ENCODE peak calls at places on chromosome 20, in six cellular contexts. B, C, K, X, Y and P are unnamed samples.

GRCh38 chr20:49037962-49038387 is 8.1 kb upstream of the CSE1L start:
- DNase-seq in C (no peak), X (no peak), B (no peak), Y (no peak), K (no peak), P (no peak)

GRCh38 chr20:50789968-50790650 is 4.8 kb upstream of the BCAS4 start:
- DNase-seq in K (no peak), Y (no peak), C (no peak), B (no peak), X (no peak), P (no peak)

GRCh38 chr20:44646023-44646640 is 5.4 kb downstream of the ADA start:
- DNase-seq in C (no peak), K (no peak), X (no peak), B (no peak), Y (no peak), P (no peak)

GRCh38 chr20:34390769-34391447 is 27.8 kb downstream of the ITCH start:
- DNase-seq in X (no peak), K (peak; percentile 39), Y (peak; percentile 96), B (peak; percentile 10), C (no peak), P (no peak)

GRCh38 chr20:22389836-22390542 is 194.4 kb downstream of the FOXA2 start:
- DNase-seq in C (no peak), K (no peak), B (no peak), Y (peak; percentile 89), X (no peak), P (no peak)

GRCh38 chr20:31572042-31572700 is 32.9 kb upstream of the ID1 start:
- DNase-seq in C (no peak), B (no peak), Y (no peak), K (no peak), X (no peak), P (no peak)

GRCh38 chr20:19850190-19850533 is 92.1 kb downstream of the RIN2 start:
- DNase-seq in K (no peak), B (no peak), Y (no peak), X (no peak), C (no peak), P (no peak)

GRCh38 chr20:5835234-5835845 is 85.1 kb downstream of the SHLD1 start:
- DNase-seq in Y (peak; percentile 54), K (peak; percentile 47), B (no peak), C (no peak), X (no peak), P (no peak)

GRCh38 chr20:23303325-23304102 is 47.1 kb upstream of the NXT1 start:
- DNase-seq in C (no peak), X (no peak), Y (no peak), K (no peak), B (no peak), P (no peak)

GRCh38 chr20:57451759-57452661 is 60.8 kb downstream of the RBM38 start:
- DNase-seq in K (no peak), B (no peak), X (no peak), C (no peak), Y (no peak), P (no peak)

GRCh38 chr20:23603321-23603720 is 2.4 kb downstream of the CST9 start:
- DNase-seq in X (no peak), B (no peak), C (no peak), Y (no peak), K (no peak), P (no peak)

GRCh38 chr20:63750807-63751470 is 11.4 kb downstream of the SLC2A4RG start:
- DNase-seq in C (no peak), K (no peak), Y (no peak), X (no peak), B (no peak), P (no peak)

GRCh38 chr20:23143098-23143497 is 57.0 kb upstream of the CD93 start:
- DNase-seq in Y (peak; percentile 66), X (no peak), B (peak; percentile 68), C (no peak), K (peak; percentile 56), P (no peak)

GRCh38 chr20:63854069-63854765 is 7.1 kb upstream of the ABHD16B start:
- DNase-seq in K (peak; percentile 44), Y (no peak), B (no peak), X (no peak), C (no peak), P (no peak)

GRCh38 chr20:20457392-20458126 is 89.7 kb downstream of the INSM1 start:
- DNase-seq in X (no peak), K (no peak), B (no peak), Y (no peak), C (no peak), P (no peak)

GRCh38 chr20:57167971-57168693 is 98.3 kb downstream of the BMP7 start:
- DNase-seq in X (no peak), C (no peak), Y (no peak), B (no peak), K (no peak), P (no peak)

GRCh38 chr20:58693226-58694006 is 816 bp downstream of the NPEPL1 start:
- DNase-seq in K (no peak), X (no peak), B (no peak), Y (peak; percentile 24), C (no peak), P (no peak)

GRCh38 chr20:6489361-6490154 is 277.9 kb upstream of the BMP2 start:
- DNase-seq in K (no peak), B (no peak), C (no peak), Y (peak; percentile 20), X (no peak), P (no peak)

GRCh38 chr20:17494201-17494600 is 37.0 kb downstream of the BFSP1 start:
- DNase-seq in B (no peak), K (no peak), Y (no peak), X (no peak), C (no peak), P (no peak)

GRCh38 chr20:22180244-22180643 is 404.1 kb downstream of the FOXA2 start:
- DNase-seq in K (no peak), X (no peak), B (no peak), Y (peak; percentile 8), C (no peak), P (no peak)

GRCh38 chr20:64099086-64099786 is 8.1 kb downstream of the NPBWR2 start:
- DNase-seq in K (no peak), X (no peak), Y (no peak), C (no peak), B (no peak), P (no peak)

GRCh38 chr20:63005862-63006564 is 751 bp downstream of the BHLHE23 start:
- DNase-seq in K (no peak), X (no peak), B (no peak), C (no peak), Y (peak; percentile 75), P (no peak)

GRCh38 chr20:57593134-57593886 is 26.9 kb downstream of the ZBP1 start:
- DNase-seq in B (no peak), X (no peak), C (no peak), Y (no peak), K (no peak), P (no peak)

GRCh38 chr20:53294804-53295203 is 298.8 kb downstream of the ZNF217 start:
- DNase-seq in B (no peak), Y (no peak), K (no peak), X (no peak), C (no peak), P (no peak)

GRCh38 chr20:58634818-58635665 is 16.0 kb upstream of the STX16 start:
- DNase-seq in Y (no peak), X (no peak), B (no peak), C (no peak), K (peak; percentile 37), P (no peak)

GRCh38 chr20:58075980-58076749 is 152.3 kb downstream of the ANKRD60 start:
- DNase-seq in X (no peak), B (no peak), Y (no peak), K (no peak), C (no peak), P (no peak)

GRCh38 chr20:50283922-50284810 is 93.5 kb downstream of the CEBPB start:
- DNase-seq in X (no peak), B (no peak), C (no peak), Y (peak; percentile 80), K (no peak), P (no peak)

DNA sequence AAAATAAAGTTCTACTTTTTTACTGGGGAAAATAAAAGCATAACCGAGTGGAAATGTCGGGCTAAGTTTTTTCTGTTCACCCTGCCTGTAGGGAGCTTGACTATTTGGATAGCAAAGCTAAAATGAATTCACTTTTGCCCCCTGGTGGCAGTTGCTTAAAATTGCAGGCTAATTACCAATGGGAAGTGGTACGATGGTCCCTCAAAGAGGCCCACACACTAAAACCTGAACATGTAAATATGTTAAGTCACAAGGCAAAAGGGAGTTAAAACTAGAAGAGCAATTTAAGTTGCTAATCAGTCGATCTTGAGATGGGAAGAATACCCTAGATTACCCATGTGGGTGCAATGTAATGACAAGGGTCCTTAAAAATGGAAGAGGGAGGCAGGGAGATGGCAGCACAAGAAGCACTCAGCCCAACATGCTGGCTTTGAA is 916 bp upstream of the SUN5 start:
- DNase-seq in K (no peak), B (no peak), Y (peak; percentile 43), X (no peak), C (no peak), P (no peak)
- TF ChIP-seq CTCF in K (no peak), B (no peak), Y (peak; percentile 28), X (peak; percentile 83), C (peak; percentile 86), P (peak; percentile 64)

GRCh38 chr20:38550274-38550673 is 30.7 kb upstream of the ADIG start:
- DNase-seq in C (no peak), Y (no peak), X (no peak), B (no peak), K (no peak), P (no peak)
- TF ChIP-seq CTCF in C (peak; percentile 58), Y (no peak), X (peak; percentile 32), B (no peak), K (no peak), P (peak; percentile 21)

GRCh38 chr20:12673352-12673751 is 335.4 kb upstream of the SPTLC3 start:
- DNase-seq in Y (no peak), C (no peak), B (no peak), X (no peak), K (no peak), P (no peak)

GRCh38 chr20:12670292-12670691 is 338.5 kb upstream of the SPTLC3 start:
- DNase-seq in B (no peak), Y (no peak), X (no peak), K (no peak), C (no peak), P (no peak)
- TF ChIP-seq CTCF in B (no peak), Y (no peak), X (no peak), K (no peak), C (no peak), P (no peak)

DNA sequence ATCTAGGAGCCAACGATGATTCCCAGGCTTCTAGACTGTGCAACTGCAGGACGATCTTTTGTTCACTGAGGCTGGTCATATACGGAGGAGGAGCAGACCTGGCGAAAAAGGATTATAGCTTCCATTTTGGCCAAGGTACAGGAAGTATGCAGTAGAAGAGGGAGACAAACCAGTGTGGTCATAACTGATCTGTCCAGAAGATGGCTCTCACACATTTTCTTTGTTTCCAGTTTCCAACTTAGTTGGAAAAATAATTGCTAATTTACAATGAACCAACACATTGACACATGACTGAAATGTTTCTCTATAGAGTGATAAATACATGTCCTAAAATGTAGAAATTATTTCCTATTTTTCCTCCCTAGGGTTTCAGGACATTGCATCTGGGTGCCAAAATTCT is 364.1 kb upstream of the BTBD3 start:
- DNase-seq in C (no peak), Y (peak; percentile 29), B (no peak), K (no peak), X (no peak), P (no peak)
- TF ChIP-seq CTCF in C (peak; percentile 74), Y (peak; percentile 49), B (no peak), K (no peak), X (peak; percentile 47), P (peak; percentile 40)